ENCODE peak calls at places on chromosomes 7 and 10, in nine cellular contexts. One of them, this sample, is unnamed.

GRCh38 chr10:19498348-19499290 is 317.6 kb upstream of the PLXDC2 start:
- DNase-seq in GM23248: peak; percentile 65
- DNase-seq in fibroblast of lung: peak; percentile 8
- DNase-seq in osteocyte: no peak
- DNase-seq in left ventricle myocardium inferior: no peak
- DNase-seq in SHP77: no peak
- DNase-seq in GM03348: no peak
- DNase-seq in activated effector memory CD4-positive, alpha-beta T cell treated with anti-CD3 and anti-CD28 coated beads, Interleukin-2, amount 50 U/mL, for 16 hours: no peak
- DNase-seq in anterior cingulate cortex: no peak
- DNase-seq in this sample: no peak

GRCh38 chr7:18356195-18356645 is 139.3 kb upstream of the HDAC9 start:
- DNase-seq in GM23248: peak; percentile 56
- DNase-seq in activated effector memory CD4-positive, alpha-beta T cell treated with anti-CD3 and anti-CD28 coated beads, Interleukin-2, amount 50 U/mL, for 16 hours: no peak
- DNase-seq in left ventricle myocardium inferior: no peak
- DNase-seq in fibroblast of lung: peak; percentile 39
- DNase-seq in GM03348: peak; percentile 52
- DNase-seq in SHP77: no peak
- DNase-seq in osteocyte: no peak
- DNase-seq in anterior cingulate cortex: no peak
- DNase-seq in this sample: peak; percentile 50

GRCh38 chr7:93350338-93350737 is 118.2 kb downstream of the VPS50 start:
- DNase-seq in left ventricle myocardium inferior: no peak
- DNase-seq in activated effector memory CD4-positive, alpha-beta T cell treated with anti-CD3 and anti-CD28 coated beads, Interleukin-2, amount 50 U/mL, for 16 hours: no peak
- DNase-seq in osteocyte: no peak
- DNase-seq in GM03348: no peak
- DNase-seq in SHP77: no peak
- DNase-seq in GM23248: no peak
- DNase-seq in fibroblast of lung: no peak
- DNase-seq in anterior cingulate cortex: no peak
- DNase-seq in this sample: no peak

GRCh38 chr10:83817797-83818196 is 321.5 kb upstream of the GHITM start:
- DNase-seq in SHP77: no peak
- DNase-seq in GM23248: no peak
- DNase-seq in left ventricle myocardium inferior: no peak
- DNase-seq in activated effector memory CD4-positive, alpha-beta T cell treated with anti-CD3 and anti-CD28 coated beads, Interleukin-2, amount 50 U/mL, for 16 hours: no peak
- DNase-seq in fibroblast of lung: no peak
- DNase-seq in osteocyte: no peak
- DNase-seq in anterior cingulate cortex: no peak
- DNase-seq in GM03348: no peak
- DNase-seq in this sample: no peak

GRCh38 chr10:15168296-15168780 is at the start of gene NMT2:
- DNase-seq in SHP77: peak; percentile 80
- DNase-seq in GM03348: peak; percentile 75
- DNase-seq in anterior cingulate cortex: peak; percentile 96
- DNase-seq in osteocyte: no peak
- DNase-seq in left ventricle myocardium inferior: peak; percentile 88
- DNase-seq in fibroblast of lung: peak; percentile 78
- DNase-seq in activated effector memory CD4-positive, alpha-beta T cell treated with anti-CD3 and anti-CD28 coated beads, Interleukin-2, amount 50 U/mL, for 16 hours: no peak
- DNase-seq in GM23248: no peak
- DNase-seq in this sample: no peak

GRCh38 chr7:50362712-50363282 is 58.3 kb downstream of the IKZF1 start:
- DNase-seq in osteocyte: no peak
- DNase-seq in activated effector memory CD4-positive, alpha-beta T cell treated with anti-CD3 and anti-CD28 coated beads, Interleukin-2, amount 50 U/mL, for 16 hours: peak; percentile 78
- DNase-seq in fibroblast of lung: no peak
- DNase-seq in GM03348: no peak
- DNase-seq in left ventricle myocardium inferior: no peak
- DNase-seq in GM23248: no peak
- DNase-seq in SHP77: no peak
- DNase-seq in anterior cingulate cortex: no peak
- DNase-seq in this sample: no peak

GRCh38 chr7:7895754-7896153 is 72.8 kb upstream of the GLCCI1 start:
- DNase-seq in left ventricle myocardium inferior: no peak
- DNase-seq in GM03348: no peak
- DNase-seq in osteocyte: no peak
- DNase-seq in anterior cingulate cortex: no peak
- DNase-seq in GM23248: no peak
- DNase-seq in activated effector memory CD4-positive, alpha-beta T cell treated with anti-CD3 and anti-CD28 coated beads, Interleukin-2, amount 50 U/mL, for 16 hours: no peak
- DNase-seq in SHP77: no peak
- DNase-seq in fibroblast of lung: no peak
- DNase-seq in this sample: no peak

GRCh38 chr10:51980752-51981151 is 281.4 kb upstream of the CSTF2T start:
- DNase-seq in fibroblast of lung: no peak
- DNase-seq in activated effector memory CD4-positive, alpha-beta T cell treated with anti-CD3 and anti-CD28 coated beads, Interleukin-2, amount 50 U/mL, for 16 hours: no peak
- DNase-seq in anterior cingulate cortex: no peak
- DNase-seq in GM23248: no peak
- DNase-seq in osteocyte: no peak
- DNase-seq in SHP77: no peak
- DNase-seq in left ventricle myocardium inferior: no peak
- DNase-seq in GM03348: no peak
- DNase-seq in this sample: no peak

GRCh38 chr7:75756340-75757297 is 15.4 kb downstream of the CCL26 start:
- DNase-seq in activated effector memory CD4-positive, alpha-beta T cell treated with anti-CD3 and anti-CD28 coated beads, Interleukin-2, amount 50 U/mL, for 16 hours: no peak
- DNase-seq in left ventricle myocardium inferior: no peak
- DNase-seq in GM23248: peak; percentile 67
- DNase-seq in SHP77: peak; percentile 29
- DNase-seq in osteocyte: no peak
- DNase-seq in fibroblast of lung: peak; percentile 24
- DNase-seq in GM03348: peak; percentile 58
- DNase-seq in anterior cingulate cortex: no peak
- DNase-seq in this sample: peak; percentile 53

GRCh38 chr10:67772151-67772550 is 65.8 kb downstream of the DNAJC12 start:
- DNase-seq in osteocyte: no peak
- DNase-seq in activated effector memory CD4-positive, alpha-beta T cell treated with anti-CD3 and anti-CD28 coated beads, Interleukin-2, amount 50 U/mL, for 16 hours: no peak
- DNase-seq in fibroblast of lung: no peak
- DNase-seq in left ventricle myocardium inferior: no peak
- DNase-seq in GM23248: no peak
- DNase-seq in SHP77: no peak
- DNase-seq in GM03348: no peak
- DNase-seq in anterior cingulate cortex: no peak
- DNase-seq in this sample: no peak

GRCh38 chr10:29063806-29064644 is 224.8 kb upstream of the LYZL1 start:
- DNase-seq in osteocyte: no peak
- DNase-seq in SHP77: no peak
- DNase-seq in GM03348: no peak
- DNase-seq in activated effector memory CD4-positive, alpha-beta T cell treated with anti-CD3 and anti-CD28 coated beads, Interleukin-2, amount 50 U/mL, for 16 hours: no peak
- DNase-seq in anterior cingulate cortex: no peak
- DNase-seq in left ventricle myocardium inferior: no peak
- DNase-seq in GM23248: peak; percentile 10
- DNase-seq in fibroblast of lung: peak; percentile 87
- DNase-seq in this sample: peak; percentile 12

GRCh38 chr10:132457328-132458070 is 60.5 kb downstream of the PWWP2B start:
- DNase-seq in GM03348: no peak
- DNase-seq in SHP77: peak; percentile 50
- DNase-seq in fibroblast of lung: no peak
- DNase-seq in osteocyte: no peak
- DNase-seq in GM23248: no peak
- DNase-seq in activated effector memory CD4-positive, alpha-beta T cell treated with anti-CD3 and anti-CD28 coated beads, Interleukin-2, amount 50 U/mL, for 16 hours: no peak
- DNase-seq in anterior cingulate cortex: no peak
- DNase-seq in left ventricle myocardium inferior: no peak
- DNase-seq in this sample: no peak

GRCh38 chr10:34707656-34708055 is 107.4 kb downstream of the PARD3 start:
- DNase-seq in SHP77: no peak
- DNase-seq in left ventricle myocardium inferior: no peak
- DNase-seq in GM23248: no peak
- DNase-seq in anterior cingulate cortex: no peak
- DNase-seq in fibroblast of lung: no peak
- DNase-seq in osteocyte: no peak
- DNase-seq in GM03348: no peak
- DNase-seq in activated effector memory CD4-positive, alpha-beta T cell treated with anti-CD3 and anti-CD28 coated beads, Interleukin-2, amount 50 U/mL, for 16 hours: no peak
- DNase-seq in this sample: no peak

GRCh38 chr10:114683162-114683561 is 25.1 kb upstream of the ABLIM1 start:
- DNase-seq in GM03348: no peak
- DNase-seq in activated effector memory CD4-positive, alpha-beta T cell treated with anti-CD3 and anti-CD28 coated beads, Interleukin-2, amount 50 U/mL, for 16 hours: no peak
- DNase-seq in osteocyte: no peak
- DNase-seq in GM23248: no peak
- DNase-seq in anterior cingulate cortex: no peak
- DNase-seq in fibroblast of lung: peak; percentile 67
- DNase-seq in SHP77: no peak
- DNase-seq in left ventricle myocardium inferior: no peak
- DNase-seq in this sample: no peak

GRCh38 chr7:69906309-69906995 is 308.2 kb downstream of the AUTS2 start:
- DNase-seq in SHP77: no peak
- DNase-seq in left ventricle myocardium inferior: no peak
- DNase-seq in activated effector memory CD4-positive, alpha-beta T cell treated with anti-CD3 and anti-CD28 coated beads, Interleukin-2, amount 50 U/mL, for 16 hours: no peak
- DNase-seq in osteocyte: no peak
- DNase-seq in GM03348: no peak
- DNase-seq in fibroblast of lung: peak; percentile 37
- DNase-seq in GM23248: peak; percentile 3
- DNase-seq in anterior cingulate cortex: no peak
- DNase-seq in this sample: no peak

GRCh38 chr7:106062521-106062931 is 49.6 kb downstream of the SYPL1 start:
- DNase-seq in GM03348: no peak
- DNase-seq in osteocyte: no peak
- DNase-seq in SHP77: no peak
- DNase-seq in GM23248: no peak
- DNase-seq in fibroblast of lung: no peak
- DNase-seq in activated effector memory CD4-positive, alpha-beta T cell treated with anti-CD3 and anti-CD28 coated beads, Interleukin-2, amount 50 U/mL, for 16 hours: no peak
- DNase-seq in left ventricle myocardium inferior: no peak
- DNase-seq in anterior cingulate cortex: no peak
- DNase-seq in this sample: no peak

GRCh38 chr7:6476596-6477374 is 29.0 kb upstream of the DAGLB start:
- DNase-seq in left ventricle myocardium inferior: no peak
- DNase-seq in GM23248: peak; percentile 38
- DNase-seq in fibroblast of lung: no peak
- DNase-seq in SHP77: no peak
- DNase-seq in activated effector memory CD4-positive, alpha-beta T cell treated with anti-CD3 and anti-CD28 coated beads, Interleukin-2, amount 50 U/mL, for 16 hours: no peak
- DNase-seq in anterior cingulate cortex: no peak
- DNase-seq in GM03348: no peak
- DNase-seq in osteocyte: no peak
- DNase-seq in this sample: no peak

GRCh38 chr10:70549351-70549961 is 53.1 kb downstream of the PRF1 start:
- DNase-seq in SHP77: no peak
- DNase-seq in activated effector memory CD4-positive, alpha-beta T cell treated with anti-CD3 and anti-CD28 coated beads, Interleukin-2, amount 50 U/mL, for 16 hours: no peak
- DNase-seq in GM03348: no peak
- DNase-seq in anterior cingulate cortex: no peak
- DNase-seq in fibroblast of lung: no peak
- DNase-seq in left ventricle myocardium inferior: no peak
- DNase-seq in osteocyte: no peak
- DNase-seq in GM23248: no peak
- DNase-seq in this sample: no peak

GRCh38 chr7:27994639-27995038 is 186.0 kb downstream of the JAZF1 start:
- DNase-seq in activated effector memory CD4-positive, alpha-beta T cell treated with anti-CD3 and anti-CD28 coated beads, Interleukin-2, amount 50 U/mL, for 16 hours: no peak
- DNase-seq in SHP77: peak; percentile 89
- DNase-seq in GM23248: peak; percentile 74
- DNase-seq in GM03348: peak; percentile 46
- DNase-seq in osteocyte: no peak
- DNase-seq in anterior cingulate cortex: no peak
- DNase-seq in left ventricle myocardium inferior: no peak
- DNase-seq in fibroblast of lung: peak; percentile 47
- DNase-seq in this sample: peak; percentile 66

GRCh38 chr10:110016037-110016436 is 8.3 kb downstream of the ADD3 start:
- DNase-seq in SHP77: no peak
- DNase-seq in fibroblast of lung: peak; percentile 26
- DNase-seq in anterior cingulate cortex: no peak
- DNase-seq in GM03348: no peak
- DNase-seq in osteocyte: no peak
- DNase-seq in activated effector memory CD4-positive, alpha-beta T cell treated with anti-CD3 and anti-CD28 coated beads, Interleukin-2, amount 50 U/mL, for 16 hours: no peak
- DNase-seq in GM23248: no peak
- DNase-seq in left ventricle myocardium inferior: no peak
- DNase-seq in this sample: peak; percentile 15

GRCh38 chr7:27170936-27171635 is 3.0 kb downstream of the HOXA10 start:
- DNase-seq in fibroblast of lung: no peak
- DNase-seq in activated effector memory CD4-positive, alpha-beta T cell treated with anti-CD3 and anti-CD28 coated beads, Interleukin-2, amount 50 U/mL, for 16 hours: peak; percentile 60
- DNase-seq in osteocyte: no peak
- DNase-seq in GM23248: peak; percentile 71
- DNase-seq in anterior cingulate cortex: no peak
- DNase-seq in GM03348: peak; percentile 37
- DNase-seq in SHP77: no peak
- DNase-seq in left ventricle myocardium inferior: no peak
- DNase-seq in this sample: no peak

GRCh38 chr7:124041439-124041838 is 8.6 kb upstream of the TMEM229A start:
- DNase-seq in activated effector memory CD4-positive, alpha-beta T cell treated with anti-CD3 and anti-CD28 coated beads, Interleukin-2, amount 50 U/mL, for 16 hours: no peak
- DNase-seq in anterior cingulate cortex: no peak
- DNase-seq in osteocyte: no peak
- DNase-seq in fibroblast of lung: no peak
- DNase-seq in GM03348: no peak
- DNase-seq in SHP77: no peak
- DNase-seq in GM23248: no peak
- DNase-seq in left ventricle myocardium inferior: no peak
- DNase-seq in this sample: no peak

GRCh38 chr7:139991267-139991666 is 71.5 kb downstream of the PARP12 start:
- DNase-seq in fibroblast of lung: peak; percentile 11
- DNase-seq in anterior cingulate cortex: no peak
- DNase-seq in SHP77: no peak
- DNase-seq in activated effector memory CD4-positive, alpha-beta T cell treated with anti-CD3 and anti-CD28 coated beads, Interleukin-2, amount 50 U/mL, for 16 hours: no peak
- DNase-seq in GM03348: no peak
- DNase-seq in osteocyte: no peak
- DNase-seq in left ventricle myocardium inferior: no peak
- DNase-seq in GM23248: peak; percentile 18
- DNase-seq in this sample: no peak

GRCh38 chr10:86599041-86599440 is 55.3 kb upstream of the OPN4 start:
- DNase-seq in left ventricle myocardium inferior: no peak
- DNase-seq in anterior cingulate cortex: no peak
- DNase-seq in SHP77: no peak
- DNase-seq in activated effector memory CD4-positive, alpha-beta T cell treated with anti-CD3 and anti-CD28 coated beads, Interleukin-2, amount 50 U/mL, for 16 hours: no peak
- DNase-seq in GM23248: no peak
- DNase-seq in GM03348: no peak
- DNase-seq in osteocyte: peak; percentile 21
- DNase-seq in fibroblast of lung: no peak
- DNase-seq in this sample: no peak

GRCh38 chr7:116595063-116595462 is 70.2 kb downstream of the CAV1 start:
- DNase-seq in GM23248: no peak
- DNase-seq in GM03348: no peak
- DNase-seq in fibroblast of lung: no peak
- DNase-seq in anterior cingulate cortex: no peak
- DNase-seq in activated effector memory CD4-positive, alpha-beta T cell treated with anti-CD3 and anti-CD28 coated beads, Interleukin-2, amount 50 U/mL, for 16 hours: no peak
- DNase-seq in SHP77: no peak
- DNase-seq in osteocyte: no peak
- DNase-seq in left ventricle myocardium inferior: no peak
- DNase-seq in this sample: no peak

GRCh38 chr10:32205666-32206065 is 141.3 kb downstream of the EPC1 start:
- DNase-seq in SHP77: no peak
- DNase-seq in GM03348: peak; percentile 55
- DNase-seq in left ventricle myocardium inferior: no peak
- DNase-seq in fibroblast of lung: peak; percentile 79
- DNase-seq in activated effector memory CD4-positive, alpha-beta T cell treated with anti-CD3 and anti-CD28 coated beads, Interleukin-2, amount 50 U/mL, for 16 hours: no peak
- DNase-seq in osteocyte: no peak
- DNase-seq in GM23248: peak; percentile 59
- DNase-seq in anterior cingulate cortex: no peak
- DNase-seq in this sample: peak; percentile 31

GRCh38 chr10:31975157-31975765 is 46.6 kb upstream of the ARHGAP12 start:
- DNase-seq in anterior cingulate cortex: no peak
- DNase-seq in activated effector memory CD4-positive, alpha-beta T cell treated with anti-CD3 and anti-CD28 coated beads, Interleukin-2, amount 50 U/mL, for 16 hours: no peak
- DNase-seq in GM03348: no peak
- DNase-seq in osteocyte: no peak
- DNase-seq in GM23248: no peak
- DNase-seq in SHP77: no peak
- DNase-seq in left ventricle myocardium inferior: no peak
- DNase-seq in fibroblast of lung: no peak
- DNase-seq in this sample: no peak

GRCh38 chr10:48507933-48508830 is 96.7 kb downstream of the ARHGAP22 start:
- DNase-seq in GM03348: no peak
- DNase-seq in left ventricle myocardium inferior: peak; percentile 53
- DNase-seq in activated effector memory CD4-positive, alpha-beta T cell treated with anti-CD3 and anti-CD28 coated beads, Interleukin-2, amount 50 U/mL, for 16 hours: no peak
- DNase-seq in fibroblast of lung: no peak
- DNase-seq in SHP77: no peak
- DNase-seq in osteocyte: peak; percentile 80
- DNase-seq in GM23248: peak; percentile 34
- DNase-seq in anterior cingulate cortex: no peak
- DNase-seq in this sample: no peak

GRCh38 chr10:106615081-106615480 is 549.4 kb downstream of the SORCS1 start:
- DNase-seq in GM23248: peak; percentile 33
- DNase-seq in fibroblast of lung: peak; percentile 69
- DNase-seq in anterior cingulate cortex: no peak
- DNase-seq in GM03348: no peak
- DNase-seq in osteocyte: no peak
- DNase-seq in left ventricle myocardium inferior: no peak
- DNase-seq in activated effector memory CD4-positive, alpha-beta T cell treated with anti-CD3 and anti-CD28 coated beads, Interleukin-2, amount 50 U/mL, for 16 hours: no peak
- DNase-seq in SHP77: no peak
- DNase-seq in this sample: no peak

GRCh38 chr10:7787857-7788639 is at the start of the genes ATP5F1C and KIN:
- DNase-seq in left ventricle myocardium inferior: peak; percentile 98
- DNase-seq in GM23248: peak; percentile 98
- DNase-seq in SHP77: peak; percentile 91
- DNase-seq in activated effector memory CD4-positive, alpha-beta T cell treated with anti-CD3 and anti-CD28 coated beads, Interleukin-2, amount 50 U/mL, for 16 hours: peak; percentile 99
- DNase-seq in anterior cingulate cortex: peak; percentile 97
- DNase-seq in osteocyte: peak; percentile 99
- DNase-seq in GM03348: peak; percentile 99
- DNase-seq in fibroblast of lung: peak; percentile 91
- DNase-seq in this sample: peak; percentile 99

GRCh38 chr7:20296444-20296843 is 34.3 kb upstream of the ITGB8 start:
- DNase-seq in SHP77: no peak
- DNase-seq in GM23248: no peak
- DNase-seq in activated effector memory CD4-positive, alpha-beta T cell treated with anti-CD3 and anti-CD28 coated beads, Interleukin-2, amount 50 U/mL, for 16 hours: no peak
- DNase-seq in osteocyte: no peak
- DNase-seq in left ventricle myocardium inferior: no peak
- DNase-seq in fibroblast of lung: peak; percentile 49
- DNase-seq in anterior cingulate cortex: no peak
- DNase-seq in GM03348: no peak
- DNase-seq in this sample: no peak

This sample was measured in AG08395.